ENCODE peak calls at places on chromosomes 3 and 15, in ten cellular contexts. L, E, Y, G, S, K, J, B, X and Z are unnamed samples.

GRCh38 chr3:37028329-37028728 is 35.0 kb downstream of the MLH1 start:
- DNase-seq in K (peak; percentile 33), J (peak; percentile 49), G (no peak), S (peak; percentile 73), B (peak; percentile 57), L (peak; percentile 70), E (peak; percentile 67), Y (no peak), X (no peak), Z (no peak)

GRCh38 chr3:152230367-152230766 is 38.4 kb upstream of the MBNL1 start:
- DNase-seq in S (no peak), B (no peak), L (no peak), G (no peak), X (no peak), E (no peak), K (no peak), J (no peak), Y (no peak), Z (no peak)

GRCh38 chr3:33732394-33732793 is 14.3 kb upstream of the CLASP2 start:
- DNase-seq in Y (no peak), B (no peak), E (no peak), G (peak; percentile 28), S (no peak), X (no peak), K (no peak), J (no peak), L (no peak), Z (no peak)

GRCh38 chr15:58491499-58492202 is 59.9 kb downstream of the LIPC start:
- DNase-seq in B (no peak), Y (no peak), S (no peak), G (no peak), L (no peak), K (no peak), X (no peak), E (no peak), J (no peak), Z (no peak)

GRCh38 chr3:33194303-33194702 is 24.3 kb downstream of the SUSD5 start:
- DNase-seq in G (no peak), L (no peak), S (no peak), X (no peak), B (no peak), J (no peak), E (no peak), Y (no peak), K (no peak), Z (no peak)

GRCh38 chr15:66094331-66094730 is 159.2 kb downstream of the MEGF11 start:
- DNase-seq in B (no peak), X (no peak), Y (peak; percentile 37), G (no peak), E (no peak), L (no peak), S (no peak), K (no peak), J (no peak), Z (no peak)

GRCh38 chr15:88800026-88800425 is 3.2 kb upstream of the ACAN start:
- DNase-seq in B (no peak), S (no peak), X (no peak), Y (no peak), L (no peak), K (peak; percentile 9), G (peak; percentile 86), J (no peak), E (no peak), Z (no peak)

GRCh38 chr3:100107227-100107626 is 7.1 kb downstream of the FILIP1L start:
- DNase-seq in S (no peak), X (no peak), K (no peak), B (no peak), G (peak; percentile 97), J (no peak), E (no peak), Y (no peak), L (no peak), Z (no peak)

GRCh38 chr3:74613566-74613965 is 893 bp downstream of the CNTN3 start:
- DNase-seq in Y (no peak), X (no peak), K (no peak), G (no peak), E (no peak), J (no peak), S (no peak), B (no peak), L (no peak), Z (no peak)

GRCh38 chr3:29463306-29463705 is 182.4 kb downstream of the RBMS3 start:
- DNase-seq in E (no peak), G (no peak), S (no peak), J (no peak), K (no peak), B (no peak), L (no peak), X (no peak), Y (no peak), Z (no peak)

GRCh38 chr15:87609474-87609873 is 647.1 kb downstream of the NTRK3 start:
- DNase-seq in Y (no peak), X (peak; percentile 75), J (no peak), G (peak; percentile 38), L (no peak), K (peak; percentile 97), S (peak; percentile 11), E (peak; percentile 17), B (no peak), Z (peak; percentile 67)

GRCh38 chr15:45522931-45523331 is 376 bp upstream of the SLC30A4 start:
- DNase-seq in G (peak; percentile 9), K (peak; percentile 38), J (no peak), L (no peak), Y (no peak), X (no peak), S (peak; percentile 48), E (no peak), B (no peak), Z (no peak)

GRCh38 chr3:177898185-177898584 is 638.1 kb upstream of the KCNMB2 start:
- DNase-seq in B (no peak), X (no peak), K (no peak), L (no peak), S (no peak), E (no peak), J (no peak), Y (no peak), G (no peak), Z (no peak)

GRCh38 chr3:177905173-177905894 is 630.9 kb upstream of the KCNMB2 start:
- DNase-seq in J (no peak), G (peak; percentile 15), S (no peak), B (no peak), X (peak; percentile 84), L (no peak), Y (no peak), E (no peak), K (peak; percentile 83), Z (peak; percentile 74)

GRCh38 chr3:177904661-177905060 is 631.6 kb upstream of the KCNMB2 start:
- DNase-seq in S (no peak), X (no peak), K (peak; percentile 26), L (no peak), E (no peak), B (no peak), G (peak; percentile 9), J (no peak), Y (no peak), Z (no peak)

GRCh38 chr3:177894021-177894690 is 642.1 kb upstream of the KCNMB2 start:
- DNase-seq in J (no peak), L (no peak), X (no peak), K (no peak), B (no peak), S (no peak), Y (no peak), G (peak; percentile 59), E (no peak), Z (no peak)

GRCh38 chr3:177899275-177900067 is 636.8 kb upstream of the KCNMB2 start:
- DNase-seq in J (no peak), E (no peak), S (no peak), B (no peak), G (no peak), Y (no peak), K (no peak), L (no peak), X (no peak), Z (no peak)
- TF ChIP-seq CTCF in J (no peak), E (no peak), S (no peak), B (no peak), G (no peak), Y (no peak), K (no peak), L (no peak), X (no peak), Z (no peak)

DNA sequence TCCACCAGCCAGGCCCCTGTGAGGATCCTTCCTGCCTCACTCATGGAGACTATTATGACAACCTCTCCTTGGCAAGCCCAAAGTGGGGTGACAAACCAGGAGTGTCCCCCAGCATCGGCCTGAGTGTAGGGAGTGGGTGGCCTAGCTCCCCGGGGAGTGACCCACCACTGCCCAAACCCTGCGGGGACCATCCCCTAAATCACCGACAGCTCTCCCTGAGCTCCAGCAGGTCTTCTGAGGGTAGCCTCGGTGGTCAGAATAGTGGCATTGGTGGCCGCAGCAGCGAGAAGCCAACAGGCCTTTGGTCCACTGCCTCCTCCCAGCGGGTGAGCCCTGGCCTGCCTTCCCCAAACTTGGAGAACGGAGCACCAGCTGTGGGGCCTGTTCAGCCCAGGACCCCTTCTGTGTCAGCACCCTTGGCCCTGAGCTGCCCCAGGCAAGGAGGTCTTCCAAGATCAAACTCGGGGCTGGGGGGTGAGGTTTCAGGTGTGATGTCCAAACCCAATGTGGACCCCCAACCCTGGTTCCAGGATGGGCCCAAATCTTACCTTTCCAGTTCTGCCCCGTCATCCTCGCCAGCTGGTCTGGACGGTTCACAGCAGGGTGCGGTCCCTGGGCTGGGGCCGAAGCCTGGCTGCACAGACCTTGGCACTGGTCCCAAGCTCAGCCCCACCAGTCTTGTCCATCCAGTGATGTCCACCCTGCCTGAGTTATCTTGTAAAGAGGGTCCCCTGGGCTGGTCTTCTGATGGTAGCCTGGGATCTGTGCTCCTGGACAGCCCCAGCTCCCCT is 1.0 kb downstream of the LIMD1 start:
- DNase-seq in E (peak; percentile 45), K (no peak), G (peak; percentile 53), L (peak; percentile 65), X (no peak), B (peak; percentile 90), S (peak; percentile 48), Y (no peak), J (no peak), Z (no peak)
- H3K4me3 ChIP-seq in E (peak overlapping the region; percentile 97), K (peak overlapping the region; percentile 35), G (peak overlapping the region; percentile 89), L (peak overlapping the region; percentile 85), X (peak overlapping the region; percentile 70), B (peak overlapping the region; percentile 92), S (peak overlapping the region; percentile 73), Y (peak overlapping the region; percentile 91), J (peak overlapping the region; percentile 74), Z (peak overlapping the region; percentile 15)

DNA sequence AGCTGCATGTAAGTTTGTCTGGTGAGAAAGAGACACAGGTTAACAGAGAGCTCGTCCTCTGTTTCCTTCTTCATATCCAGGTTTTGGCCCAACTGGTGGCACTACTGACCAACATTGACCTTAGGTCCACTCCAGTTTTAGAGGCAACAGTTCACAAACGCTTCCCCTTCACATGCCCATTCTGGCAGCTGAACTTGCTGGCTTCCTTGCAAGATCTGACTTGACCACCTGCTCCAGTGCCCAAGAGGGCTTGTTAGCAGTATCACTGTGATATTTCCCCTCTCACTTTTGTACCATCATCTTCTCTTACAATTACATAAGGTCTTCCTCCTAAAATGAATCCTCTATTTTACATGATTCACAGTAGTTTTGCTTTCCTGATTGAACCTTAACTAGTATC is 71.3 kb downstream of the CNTN6 start:
- DNase-seq in L (no peak), E (no peak), B (no peak), G (no peak), S (no peak), X (no peak), Y (no peak), J (no peak), K (no peak), Z (no peak)
- TF ChIP-seq CTCF in L (no peak), E (no peak), B (no peak), G (no peak), S (no peak), X (no peak), Y (no peak), J (no peak), K (no peak), Z (no peak)

GRCh38 chr3:188513662-188514328 is 359.8 kb downstream of the LPP start:
- DNase-seq in S (no peak), X (no peak), K (no peak), B (no peak), E (no peak), G (no peak), J (no peak), L (no peak), Y (no peak), Z (no peak)
- H3K4me3 ChIP-seq in S (no peak overlapping the region), X (no peak overlapping the region), K (no peak overlapping the region), B (no peak overlapping the region), E (no peak overlapping the region), G (no peak overlapping the region), J (no peak overlapping the region), L (no peak overlapping the region), Y (no peak overlapping the region), Z (no peak overlapping the region)